ENCODE peak calls at places on chromosome 19, in four cellular contexts. V, K, L and M are unnamed samples.

GRCh38 chr19:49746206-49746958 is 16.7 kb downstream of the TSKS start:
- DNase-seq in V (peak), K (no peak), L (peak), M (no peak)

GRCh38 chr19:33205531-33206260 is 11.6 kb downstream of the LRP3 start:
- DNase-seq in V (no peak), K (no peak), L (peak), M (no peak)

GRCh38 chr19:33063356-33064116 is 1.2 kb downstream of the RHPN2 start:
- DNase-seq in V (no peak), K (no peak), L (no peak), M (no peak)

GRCh38 chr19:42445948-42446347 is 3.2 kb upstream of the CXCL17 start:
- DNase-seq in V (no peak), K (no peak), L (no peak), M (no peak)

GRCh38 chr19:39411832-39412099 is 703 bp upstream of the PLEKHG2 start:
- DNase-seq in V (peak), K (peak), L (peak), M (peak)

GRCh38 chr19:38003427-38004099 is 96.6 kb downstream of the SIPA1L3 start:
- DNase-seq in V (peak), K (peak), L (peak), M (peak)

GRCh38 chr19:45515081-45515624 is 7.9 kb downstream of the VASP start:
- DNase-seq in V (no peak), K (no peak), L (no peak), M (no peak)

GRCh38 chr19:3287814-3288213 is 63.4 kb downstream of the CELF5 start:
- DNase-seq in V (no peak), K (no peak), L (no peak), M (no peak)

GRCh38 chr19:17078038-17078919 is 2.7 kb downstream of the MYO9B start:
- DNase-seq in V (peak), K (no peak), L (no peak), M (no peak)

GRCh38 chr19:36719687-36720556 is 32.5 kb downstream of the ZNF567 start:
- DNase-seq in V (peak), K (no peak), L (no peak), M (no peak)

GRCh38 chr19:45027371-45027770 is 11.5 kb upstream of the CLASRP start:
- DNase-seq in V (no peak), K (no peak), L (no peak), M (no peak)

GRCh38 chr19:29622191-29623070 is 16.3 kb downstream of the POP4 start:
- DNase-seq in V (peak), K (no peak), L (peak), M (no peak)

GRCh38 chr19:52140077-52140710 is 456 bp upstream of the ZNF616 start:
- DNase-seq in V (no peak), K (no peak), L (no peak), M (no peak)

GRCh38 chr19:52943884-52944643 is 18.6 kb downstream of the ZNF816 start:
- DNase-seq in V (no peak), K (no peak), L (no peak), M (no peak)

GRCh38 chr19:44726465-44726864 is 22.0 kb upstream of the BCL3 start:
- DNase-seq in V (no peak), K (no peak), L (no peak), M (no peak)

GRCh38 chr19:52200044-52200443 is 10.2 kb downstream of the PPP2R1A start:
- DNase-seq in V (peak), K (peak), L (no peak), M (peak)

GRCh38 chr19:17070912-17071311 is 4.3 kb downstream of the HAUS8 start:
- DNase-seq in V (no peak), K (no peak), L (no peak), M (no peak)

GRCh38 chr19:39351537-39352037 is 9.4 kb downstream of the SAMD4B start:
- DNase-seq in V (peak), K (no peak), L (no peak), M (no peak)

GRCh38 chr19:2185734-2186070 is 22.0 kb downstream of the DOT1L start:
- DNase-seq in V (no peak), K (no peak), L (no peak), M (no peak)

GRCh38 chr19:38216785-38217746 is 7.0 kb downstream of the DPF1 start:
- DNase-seq in V (no peak), K (no peak), L (no peak), M (no peak)

GRCh38 chr19:5805465-5806132 is 732 bp downstream of the NRTN start:
- DNase-seq in V (peak), K (peak), L (peak), M (peak)

GRCh38 chr19:7478173-7478842 is 10.5 kb downstream of the PEX11G start:
- DNase-seq in V (no peak), K (no peak), L (no peak), M (no peak)

GRCh38 chr19:10748924-10749434 is 31.1 kb downstream of the DNM2 start:
- DNase-seq in V (peak), K (peak), L (no peak), M (no peak)

GRCh38 chr19:56133858-56134654 is 7.0 kb upstream of the ZNF444 start:
- DNase-seq in V (no peak), K (no peak), L (no peak), M (no peak)

GRCh38 chr19:8028951-8029491 is 23.5 kb upstream of the CCL25 start:
- DNase-seq in V (peak), K (no peak), L (no peak), M (no peak)

GRCh38 chr19:4979211-4979807 is 10.4 kb downstream of the KDM4B start:
- DNase-seq in V (no peak), K (no peak), L (no peak), M (no peak)

GRCh38 chr19:44596428-44597130 is 16.8 kb upstream of the IGSF23 start:
- DNase-seq in V (no peak), K (no peak), L (no peak), M (no peak)

GRCh38 chr19:32595491-32595890 is 14.5 kb downstream of the PDCD5 start:
- DNase-seq in V (no peak), K (no peak), L (no peak), M (no peak)

GRCh38 chr19:21482863-21483276 is 22.5 kb upstream of the ZNF429 start:
- DNase-seq in V (peak), K (no peak), L (peak), M (peak)

GRCh38 chr19:21484631-21485030 is 20.8 kb upstream of the ZNF429 start:
- DNase-seq in V (no peak), K (no peak), L (no peak), M (no peak)

GRCh38 chr19:21487969-21488368 is 17.4 kb upstream of the ZNF429 start:
- DNase-seq in V (no peak), K (no peak), L (no peak), M (no peak)

DNA sequence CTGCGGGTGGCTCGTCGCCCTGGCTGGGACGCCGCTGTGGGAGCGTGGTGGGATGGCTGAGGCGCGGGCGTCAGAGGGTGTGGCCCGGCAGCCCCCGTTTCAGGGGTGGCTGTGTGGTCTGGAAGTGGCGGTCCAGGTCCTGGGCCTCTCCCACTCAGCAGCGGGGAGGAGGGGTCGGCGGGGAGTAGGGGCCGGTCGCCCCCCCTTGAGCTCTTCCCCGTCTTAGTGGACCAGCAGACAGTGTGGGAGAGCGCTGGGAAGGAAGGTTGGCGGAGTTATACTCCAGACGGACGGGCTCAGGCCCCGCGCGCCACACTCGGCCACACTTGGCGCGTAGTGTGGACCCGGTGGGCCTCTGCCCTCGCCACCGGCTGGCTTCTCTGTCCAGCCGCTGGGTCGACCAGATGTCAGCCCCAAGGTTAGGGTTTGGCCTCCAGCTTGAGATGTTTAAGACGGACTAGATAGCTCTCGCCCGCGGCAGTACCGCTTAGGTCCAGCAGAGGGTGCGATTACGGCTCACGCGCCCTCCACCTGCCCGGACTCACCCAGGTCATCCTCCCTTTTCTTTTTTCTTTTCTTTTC is 21.7 kb upstream of the ZNF429 start:
- DNase-seq in V (peak), K (no peak), L (peak), M (no peak)
- H3K4me3 ChIP-seq in V (no peak), K (no peak), L (no peak), M (peak)

GRCh38 chr19:48365602-48366001 is 1.4 kb downstream of the SYNGR4 start:
- DNase-seq in V (no peak), K (no peak), L (no peak), M (no peak)

GRCh38 chr19:48367855-48368254 is 3.7 kb downstream of the SYNGR4 start:
- DNase-seq in V (no peak), K (no peak), L (no peak), M (no peak)

GRCh38 chr19:48371367-48371766 is 7.2 kb downstream of the SYNGR4 start:
- DNase-seq in V (no peak), K (no peak), L (no peak), M (no peak)

GRCh38 chr19:48370955-48371354 is 6.8 kb downstream of the SYNGR4 start:
- DNase-seq in V (no peak), K (no peak), L (no peak), M (no peak)

DNA sequence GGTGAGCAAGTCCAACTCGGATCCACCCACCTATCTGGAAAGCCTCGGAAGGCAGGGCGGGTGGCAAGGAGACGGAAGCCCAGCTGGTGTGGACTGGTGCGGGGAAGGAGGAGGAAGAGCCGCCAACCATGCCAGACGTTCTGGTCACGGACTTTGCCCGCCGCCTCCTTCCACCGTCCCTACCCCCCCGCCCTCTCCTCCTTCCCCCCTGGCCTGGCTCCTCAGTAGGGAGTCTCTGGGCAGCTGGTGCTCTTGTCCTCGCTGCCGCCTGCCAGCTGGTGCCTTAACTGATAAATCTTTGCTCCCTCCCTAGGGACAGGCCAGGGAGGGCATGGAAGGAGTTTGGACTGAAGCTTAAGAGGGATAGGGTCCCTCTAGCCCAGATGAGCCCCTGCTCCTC is 4.8 kb downstream of the SYNGR4 start:
- DNase-seq in V (no peak), K (no peak), L (no peak), M (no peak)
- TF ChIP-seq CTCF in V (no peak), K (no peak), L (no peak), M (no peak)

GRCh38 chr19:1066748-1067340 is at the start of gene ARHGAP45:
- DNase-seq in V (no peak), K (no peak), L (peak), M (no peak)
- H3K4me3 ChIP-seq in V (peak), K (no peak), L (peak), M (peak)

DNA sequence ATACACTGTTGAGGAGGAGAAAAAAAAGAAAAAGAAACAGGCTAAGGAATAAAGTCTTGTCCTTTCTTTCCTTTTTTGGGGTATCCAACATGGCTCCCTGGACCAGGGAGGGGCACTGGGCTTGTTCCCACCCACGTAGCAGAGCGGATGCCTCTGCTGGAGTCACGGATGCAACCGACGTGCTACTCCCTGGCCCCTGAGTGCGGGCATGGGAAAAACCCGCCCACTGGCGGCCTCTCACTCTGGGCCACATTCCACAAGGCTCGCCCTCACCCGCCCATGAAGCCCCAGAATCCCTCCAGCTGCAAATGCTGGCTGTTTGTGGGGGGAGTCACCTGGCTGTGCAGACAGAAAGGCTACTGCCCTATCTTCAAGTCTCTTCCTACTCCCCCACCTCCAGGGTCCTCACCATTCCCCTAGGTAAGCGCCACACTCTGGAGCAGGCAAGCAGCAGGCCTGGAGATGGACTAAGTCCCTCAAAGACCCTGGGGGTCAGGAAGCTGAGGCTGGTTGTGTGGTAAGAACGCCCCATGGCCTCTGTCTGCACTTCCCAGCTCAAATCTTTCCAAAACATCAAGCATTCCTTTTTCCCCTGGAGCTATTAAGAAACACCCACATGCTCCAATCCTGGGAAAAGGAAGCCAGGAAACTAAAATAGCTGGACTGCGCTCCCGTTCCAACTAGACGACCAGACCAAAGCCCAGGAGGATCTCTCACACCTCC is 17.8 kb upstream of the EPHX3 start:
- DNase-seq in V (peak), K (peak), L (peak), M (peak)
- TF ChIP-seq CTCF in V (peak), K (peak), L (peak), M (no peak)

GRCh38 chr19:46875657-46876056 is 14.9 kb downstream of the ARHGAP35 start:
- DNase-seq in V (no peak), K (no peak), L (no peak), M (no peak)

GRCh38 chr19:46872967-46873366 is 12.2 kb downstream of the ARHGAP35 start:
- DNase-seq in V (no peak), K (no peak), L (no peak), M (no peak)

GRCh38 chr19:46880440-46880839 is 19.6 kb downstream of the ARHGAP35 start:
- DNase-seq in V (no peak), K (no peak), L (no peak), M (no peak)

GRCh38 chr19:46878613-46879375 is 18.0 kb downstream of the ARHGAP35 start:
- DNase-seq in V (peak), K (peak), L (no peak), M (no peak)

GRCh38 chr19:46875234-46875633 is 14.4 kb downstream of the ARHGAP35 start:
- DNase-seq in V (no peak), K (no peak), L (no peak), M (no peak)
- H3K4me3 ChIP-seq in V (no peak), K (no peak), L (no peak), M (no peak)

GRCh38 chr19:40662925-40663711 is 27.3 kb downstream of the NUMBL start:
- DNase-seq in V (peak), K (peak), L (peak), M (peak)
- TF ChIP-seq CTCF in V (no peak), K (no peak), L (peak), M (peak)

GRCh38 chr19:933553-933882 is 7.7 kb downstream of the ARID3A start:
- DNase-seq in V (no peak), K (no peak), L (no peak), M (no peak)
- H3K4me3 ChIP-seq in V (peak), K (peak), L (peak), M (peak)

GRCh38 chr19:54576411-54576976 is 2.9 kb downstream of the LILRA2 start:
- DNase-seq in V (no peak), K (no peak), L (no peak), M (no peak)
- TF ChIP-seq CTCF in V (no peak), K (no peak), L (no peak), M (no peak)

GRCh38 chr19:58265100-58265499 is 13.7 kb upstream of the ZNF8 start:
- DNase-seq in V (no peak), K (no peak), L (no peak), M (no peak)
- H3K4me3 ChIP-seq in V (no peak), K (no peak), L (no peak), M (no peak)

DNA sequence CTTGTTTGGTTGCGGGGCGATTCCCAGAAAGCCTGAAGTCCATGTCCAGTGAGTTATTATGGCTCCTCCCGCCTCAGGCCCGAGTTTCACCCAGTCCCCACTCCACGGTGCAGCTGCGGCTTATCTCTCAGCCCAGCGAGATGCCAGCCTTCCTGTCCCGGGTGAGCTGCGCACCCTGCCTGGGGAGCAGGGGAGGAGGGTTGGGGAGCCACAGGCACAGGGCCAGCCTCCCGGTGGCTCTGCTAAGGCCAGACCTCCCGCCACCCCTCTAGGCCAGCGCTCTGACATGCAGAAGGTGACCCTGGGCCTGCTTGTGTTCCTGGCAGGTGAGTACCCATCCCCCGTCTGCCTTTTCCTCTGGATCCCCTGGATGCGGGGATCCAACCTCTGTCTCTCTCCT is 3.5 kb downstream of the FXYD3 start:
- DNase-seq in V (no peak), K (no peak), L (no peak), M (no peak)
- TF ChIP-seq CTCF in V (no peak), K (no peak), L (no peak), M (no peak)